ENCODE peak calls at places on chromosomes 4 and X, in seven cellular contexts. One of them, this sample, is unnamed.

GRCh38 chr4:144343143-144343755 is 202.7 kb upstream of the GYPA start:
- DNase-seq in pancreas: no peak
- DNase-seq in colonic mucosa: no peak
- DNase-seq in gastrocnemius medialis: no peak
- DNase-seq in upper lobe of right lung: no peak
- DNase-seq in suprapubic skin: no peak
- DNase-seq in A549: no peak
- DNase-seq in this sample: no peak

GRCh38 chr4:130249002-130249401 is 1153.0 kb downstream of the C4orf33 start:
- DNase-seq in upper lobe of right lung: no peak
- DNase-seq in pancreas: no peak
- DNase-seq in suprapubic skin: no peak
- DNase-seq in colonic mucosa: no peak
- DNase-seq in A549: no peak
- DNase-seq in gastrocnemius medialis: no peak
- DNase-seq in this sample: no peak

GRCh38 chr4:188220006-188220405 is 80.8 kb downstream of the TRIML1 start:
- DNase-seq in colonic mucosa: no peak
- DNase-seq in gastrocnemius medialis: no peak
- DNase-seq in suprapubic skin: no peak
- DNase-seq in A549: no peak
- DNase-seq in pancreas: no peak
- DNase-seq in upper lobe of right lung: no peak
- DNase-seq in this sample: no peak

GRCh38 chrX:41718481-41719245 is 5.3 kb upstream of the GPR82 start:
- DNase-seq in pancreas: no peak
- DNase-seq in colonic mucosa: no peak
- DNase-seq in upper lobe of right lung: no peak
- DNase-seq in suprapubic skin: no peak
- DNase-seq in A549: no peak
- DNase-seq in gastrocnemius medialis: no peak
- DNase-seq in this sample: no peak

GRCh38 chrX:54479471-54480122 is 16.4 kb downstream of the FGD1 start:
- DNase-seq in suprapubic skin: no peak
- DNase-seq in colonic mucosa: no peak
- DNase-seq in upper lobe of right lung: no peak
- DNase-seq in pancreas: no peak
- DNase-seq in A549: no peak
- DNase-seq in gastrocnemius medialis: no peak
- DNase-seq in this sample: no peak

GRCh38 chrX:53319614-53320542 is 38.5 kb upstream of the IQSEC2 start:
- DNase-seq in colonic mucosa: no peak
- DNase-seq in pancreas: no peak
- DNase-seq in upper lobe of right lung: no peak
- DNase-seq in suprapubic skin: no peak
- DNase-seq in gastrocnemius medialis: no peak
- DNase-seq in A549: no peak
- DNase-seq in this sample: no peak

GRCh38 chr4:55008166-55009056 is 117.0 kb downstream of the KDR start:
- DNase-seq in gastrocnemius medialis: no peak
- DNase-seq in pancreas: no peak
- DNase-seq in upper lobe of right lung: peak; percentile 62
- DNase-seq in suprapubic skin: no peak
- DNase-seq in colonic mucosa: no peak
- DNase-seq in A549: peak; percentile 1
- DNase-seq in this sample: no peak

GRCh38 chrX:57134702-57135101 is 2.5 kb downstream of the SPIN2A start:
- DNase-seq in upper lobe of right lung: no peak
- DNase-seq in colonic mucosa: no peak
- DNase-seq in pancreas: no peak
- DNase-seq in gastrocnemius medialis: no peak
- DNase-seq in suprapubic skin: no peak
- DNase-seq in A549: no peak
- DNase-seq in this sample: no peak

GRCh38 chrX:40474205-40474626 is 106.6 kb upstream of the ATP6AP2 start:
- DNase-seq in A549: peak; percentile 21
- DNase-seq in suprapubic skin: no peak
- DNase-seq in colonic mucosa: no peak
- DNase-seq in pancreas: peak; percentile 37
- DNase-seq in gastrocnemius medialis: no peak
- DNase-seq in upper lobe of right lung: peak; percentile 65
- DNase-seq in this sample: no peak

GRCh38 chr4:15878011-15878410 is 60.5 kb downstream of the FGFBP1 start:
- DNase-seq in pancreas: no peak
- DNase-seq in suprapubic skin: no peak
- DNase-seq in upper lobe of right lung: no peak
- DNase-seq in A549: no peak
- DNase-seq in gastrocnemius medialis: no peak
- DNase-seq in colonic mucosa: no peak
- DNase-seq in this sample: no peak

GRCh38 chr4:39616651-39617050 is 22.0 kb downstream of the SMIM14 start:
- DNase-seq in pancreas: no peak
- DNase-seq in A549: no peak
- DNase-seq in upper lobe of right lung: no peak
- DNase-seq in gastrocnemius medialis: no peak
- DNase-seq in suprapubic skin: no peak
- DNase-seq in colonic mucosa: no peak
- DNase-seq in this sample: no peak

GRCh38 chrX:46686003-46686645 is 72.8 kb downstream of the SLC9A7 start:
- DNase-seq in A549: no peak
- DNase-seq in gastrocnemius medialis: no peak
- DNase-seq in upper lobe of right lung: no peak
- DNase-seq in suprapubic skin: no peak
- DNase-seq in colonic mucosa: peak; percentile 21
- DNase-seq in pancreas: no peak
- DNase-seq in this sample: peak; percentile 33

GRCh38 chrX:71637848-71638247 is 19.5 kb upstream of the CXCR3 start:
- DNase-seq in pancreas: no peak
- DNase-seq in colonic mucosa: no peak
- DNase-seq in upper lobe of right lung: no peak
- DNase-seq in A549: no peak
- DNase-seq in gastrocnemius medialis: no peak
- DNase-seq in suprapubic skin: no peak
- DNase-seq in this sample: no peak

GRCh38 chrX:105323951-105324350 is 103.5 kb upstream of the TEX13A start:
- DNase-seq in A549: no peak
- DNase-seq in colonic mucosa: no peak
- DNase-seq in pancreas: no peak
- DNase-seq in suprapubic skin: no peak
- DNase-seq in upper lobe of right lung: no peak
- DNase-seq in gastrocnemius medialis: no peak
- DNase-seq in this sample: no peak

GRCh38 chrX:40273356-40274050 is 175.7 kb upstream of the BCOR start:
- DNase-seq in suprapubic skin: no peak
- DNase-seq in pancreas: no peak
- DNase-seq in gastrocnemius medialis: peak; percentile 25
- DNase-seq in upper lobe of right lung: peak; percentile 60
- DNase-seq in A549: no peak
- DNase-seq in colonic mucosa: no peak
- DNase-seq in this sample: no peak

GRCh38 chrX:23729214-23729613 is 13.9 kb downstream of the ACOT9 start:
- DNase-seq in upper lobe of right lung: no peak
- DNase-seq in suprapubic skin: no peak
- DNase-seq in pancreas: no peak
- DNase-seq in colonic mucosa: no peak
- DNase-seq in A549: no peak
- DNase-seq in gastrocnemius medialis: no peak
- DNase-seq in this sample: no peak

GRCh38 chr4:7153711-7154110 is 38.6 kb upstream of the SORCS2 start:
- DNase-seq in colonic mucosa: no peak
- DNase-seq in pancreas: no peak
- DNase-seq in upper lobe of right lung: peak; percentile 35
- DNase-seq in suprapubic skin: no peak
- DNase-seq in A549: no peak
- DNase-seq in gastrocnemius medialis: no peak
- DNase-seq in this sample: no peak

GRCh38 chr4:9898596-9899345 is 117.3 kb downstream of the DRD5 start:
- DNase-seq in A549: peak; percentile 11
- DNase-seq in colonic mucosa: peak; percentile 40
- DNase-seq in gastrocnemius medialis: no peak
- DNase-seq in upper lobe of right lung: no peak
- DNase-seq in suprapubic skin: no peak
- DNase-seq in pancreas: no peak
- DNase-seq in this sample: no peak

GRCh38 chr4:174241162-174241561 is 42.3 kb downstream of the FBXO8 start:
- DNase-seq in A549: no peak
- DNase-seq in gastrocnemius medialis: no peak
- DNase-seq in pancreas: no peak
- DNase-seq in upper lobe of right lung: no peak
- DNase-seq in suprapubic skin: no peak
- DNase-seq in colonic mucosa: no peak
- DNase-seq in this sample: no peak

DNA sequence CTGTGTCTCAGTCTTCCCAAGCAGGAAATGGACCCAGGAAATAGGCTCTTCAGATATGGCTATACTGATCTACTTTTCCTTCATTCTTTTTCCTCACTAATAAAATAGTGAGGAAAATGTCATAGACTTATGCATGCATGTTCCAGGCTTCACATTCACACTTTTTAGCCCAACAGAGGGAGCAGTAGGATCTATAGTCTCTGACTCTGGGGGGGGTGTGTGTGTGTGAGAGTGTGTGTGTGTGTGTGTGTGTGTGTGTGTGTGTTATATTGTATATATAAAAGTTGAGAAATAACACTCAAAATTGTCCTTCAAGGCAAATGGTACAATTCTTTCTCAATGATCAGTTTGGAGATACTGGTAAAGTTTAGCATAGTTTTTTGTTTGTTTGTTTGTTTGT is 297.2 kb upstream of the GALNT7 start:
- DNase-seq in gastrocnemius medialis: no peak
- DNase-seq in pancreas: no peak
- DNase-seq in upper lobe of right lung: no peak
- DNase-seq in A549: no peak
- DNase-seq in colonic mucosa: no peak
- DNase-seq in suprapubic skin: no peak
- DNase-seq in this sample: no peak
- TF ChIP-seq CTCF in gastrocnemius medialis: no peak
- TF ChIP-seq CTCF in pancreas: no peak
- TF ChIP-seq CTCF in upper lobe of right lung: no peak
- TF ChIP-seq CTCF in A549: no peak
- TF ChIP-seq CTCF in colonic mucosa: no peak
- TF ChIP-seq CTCF in suprapubic skin: no peak
- TF ChIP-seq CTCF in this sample: no peak

GRCh38 chr4:87054900-87055299 is 120.1 kb downstream of the AFF1 start:
- DNase-seq in pancreas: no peak
- DNase-seq in gastrocnemius medialis: no peak
- DNase-seq in upper lobe of right lung: no peak
- DNase-seq in A549: no peak
- DNase-seq in suprapubic skin: no peak
- DNase-seq in colonic mucosa: no peak
- DNase-seq in this sample: no peak
- H3K27ac ChIP-seq in pancreas: no peak overlapping the region
- H3K27ac ChIP-seq in gastrocnemius medialis: peak overlapping the region; percentile 92
- H3K27ac ChIP-seq in upper lobe of right lung: peak overlapping the region; percentile 55
- H3K27ac ChIP-seq in A549: no peak overlapping the region
- H3K27ac ChIP-seq in suprapubic skin: peak overlapping the region; percentile 5
- H3K27ac ChIP-seq in colonic mucosa: no peak overlapping the region
- H3K27ac ChIP-seq in this sample: no peak overlapping the region

GRCh38 chr4:163662761-163663160 is 168.3 kb downstream of the TMA16 start:
- DNase-seq in pancreas: no peak
- DNase-seq in A549: no peak
- DNase-seq in colonic mucosa: no peak
- DNase-seq in upper lobe of right lung: no peak
- DNase-seq in gastrocnemius medialis: no peak
- DNase-seq in suprapubic skin: no peak
- DNase-seq in this sample: no peak

GRCh38 chr4:163666335-163666888 is 171.9 kb downstream of the TMA16 start:
- DNase-seq in pancreas: no peak
- DNase-seq in colonic mucosa: no peak
- DNase-seq in A549: no peak
- DNase-seq in gastrocnemius medialis: no peak
- DNase-seq in upper lobe of right lung: no peak
- DNase-seq in suprapubic skin: no peak
- DNase-seq in this sample: no peak

GRCh38 chr4:163665521-163666334 is 171.2 kb downstream of the TMA16 start:
- DNase-seq in upper lobe of right lung: no peak
- DNase-seq in pancreas: no peak
- DNase-seq in gastrocnemius medialis: no peak
- DNase-seq in suprapubic skin: no peak
- DNase-seq in colonic mucosa: no peak
- DNase-seq in A549: no peak
- DNase-seq in this sample: no peak

DNA sequence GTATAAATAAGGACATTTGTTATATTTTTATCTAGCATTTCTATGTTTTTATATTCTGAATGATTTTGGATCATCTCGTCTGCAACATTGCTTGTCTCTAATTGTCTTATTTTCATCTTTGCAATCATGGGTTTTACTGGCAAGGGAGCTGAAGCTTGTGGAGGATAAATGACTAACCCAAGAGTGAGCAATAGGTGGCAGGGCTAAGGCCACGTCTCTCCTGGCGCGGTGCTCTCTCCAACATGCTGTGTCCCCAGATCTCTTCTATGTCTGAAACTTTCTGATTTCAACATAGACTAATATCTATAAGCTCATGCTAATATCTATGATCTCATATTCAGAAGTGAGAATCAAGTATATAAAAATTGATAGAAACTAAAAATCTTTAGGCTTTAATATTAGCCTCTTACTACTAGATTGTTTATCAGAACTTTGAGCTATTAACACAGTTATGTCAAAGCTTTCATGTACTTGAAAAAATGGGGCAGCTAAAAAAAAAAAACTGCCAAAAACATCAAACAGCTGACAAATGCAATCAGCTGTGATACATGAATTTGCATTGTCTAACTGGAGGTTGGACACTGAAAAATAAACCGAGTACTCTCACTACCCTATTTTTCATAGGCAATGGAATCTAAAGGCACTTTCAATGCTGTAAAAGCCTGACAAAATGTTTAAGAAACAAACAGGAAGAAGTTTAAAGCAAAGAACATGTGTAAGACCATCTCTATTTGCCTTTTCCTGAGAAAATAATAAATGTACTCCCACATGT is 169.2 kb downstream of the TMA16 start:
- DNase-seq in suprapubic skin: no peak
- DNase-seq in colonic mucosa: no peak
- DNase-seq in gastrocnemius medialis: no peak
- DNase-seq in pancreas: no peak
- DNase-seq in A549: no peak
- DNase-seq in upper lobe of right lung: no peak
- DNase-seq in this sample: no peak
- TF ChIP-seq CTCF in suprapubic skin: no peak
- TF ChIP-seq CTCF in colonic mucosa: no peak
- TF ChIP-seq CTCF in gastrocnemius medialis: no peak
- TF ChIP-seq CTCF in pancreas: no peak
- TF ChIP-seq CTCF in A549: no peak
- TF ChIP-seq CTCF in upper lobe of right lung: no peak
- TF ChIP-seq CTCF in this sample: no peak

DNA sequence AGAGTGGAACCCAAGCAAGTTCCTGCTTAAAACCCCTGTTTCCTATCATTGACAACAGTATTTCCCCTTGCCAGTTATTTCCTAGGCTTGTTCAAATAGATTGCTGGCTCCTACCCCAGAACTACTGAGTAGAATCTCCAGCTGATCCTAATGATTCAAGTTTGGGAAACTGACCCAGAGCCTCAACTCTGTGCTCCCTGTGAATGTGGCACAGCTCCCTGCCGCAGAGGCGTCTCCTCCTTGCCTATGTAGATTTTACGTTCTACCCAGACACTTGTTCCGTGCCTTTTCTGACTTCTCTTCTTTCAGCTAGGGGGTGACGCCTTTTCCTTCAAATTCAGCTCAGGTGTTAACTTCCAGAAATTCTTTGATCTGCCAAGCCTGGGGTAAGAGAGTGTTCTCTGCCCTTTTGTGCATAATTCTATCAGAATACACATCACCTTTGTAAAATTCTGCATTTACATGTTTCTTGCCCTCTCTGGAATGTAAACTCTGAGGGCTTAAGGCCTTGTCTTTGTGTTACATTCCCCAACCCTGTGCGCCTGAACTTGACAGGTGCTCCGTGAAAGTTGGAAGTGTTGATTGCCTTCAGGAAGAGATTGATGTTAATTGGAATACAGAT is 4.4 kb downstream of the LSM6 start:
- DNase-seq in colonic mucosa: no peak
- DNase-seq in gastrocnemius medialis: no peak
- DNase-seq in A549: no peak
- DNase-seq in suprapubic skin: no peak
- DNase-seq in upper lobe of right lung: no peak
- DNase-seq in pancreas: no peak
- DNase-seq in this sample: no peak
- H3K27ac ChIP-seq in colonic mucosa: no peak overlapping the region
- H3K27ac ChIP-seq in gastrocnemius medialis: peak overlapping the region; percentile 11
- H3K27ac ChIP-seq in A549: no peak overlapping the region
- H3K27ac ChIP-seq in suprapubic skin: no peak overlapping the region
- H3K27ac ChIP-seq in upper lobe of right lung: no peak overlapping the region
- H3K27ac ChIP-seq in pancreas: no peak overlapping the region
- H3K27ac ChIP-seq in this sample: no peak overlapping the region